ENCODE peak calls at places on chromosomes 1 and 21, in seven cellular contexts. A is activated CD4-positive, alpha-beta T cell treated with anti-CD3 and anti-CD28 coated beads, Interleukin-2, amount 50 U/mL, for 1 hour; N is NCI-H460; U is H4; L is endothelial cell; X is neural progenitor cell; T is A549. G is an unnamed sample.

GRCh38 chr21:17491716-17492414 is 21.0 kb upstream of the CXADR start:
- DNase-seq in A (no peak), U (peak), T (peak), X (no peak), L (no peak), N (peak), G (peak)

GRCh38 chr1:36464605-36465393 is 615 bp upstream of the MRPS15 start:
- DNase-seq in T (no peak), A (no peak), L (no peak), U (no peak), X (no peak), N (no peak), G (no peak)

GRCh38 chr1:205676597-205676996 is 3.7 kb downstream of the SLC45A3 start:
- DNase-seq in N (no peak), L (no peak), X (no peak), A (no peak), U (no peak), T (no peak), G (no peak)

GRCh38 chr1:182685186-182685585 is 799 bp upstream of the RGS8 start:
- DNase-seq in X (no peak), U (no peak), L (no peak), T (no peak), A (no peak), N (no peak), G (no peak)

GRCh38 chr21:37341254-37341960 is 25.2 kb upstream of the DYRK1A start:
- DNase-seq in A (no peak), N (no peak), X (peak), U (no peak), L (no peak), T (no peak), G (no peak)

GRCh38 chr21:36437745-36438128 is 42.2 kb downstream of the CLDN14 start:
- DNase-seq in A (no peak), N (no peak), U (no peak), X (no peak), L (no peak), T (no peak), G (no peak)

GRCh38 chr1:221851341-221851740 is 109.5 kb upstream of the DUSP10 start:
- DNase-seq in L (no peak), T (no peak), X (no peak), U (no peak), A (no peak), N (no peak), G (no peak)

GRCh38 chr1:169529068-169529642 is 43.4 kb upstream of the SLC19A2 start:
- DNase-seq in L (no peak), A (no peak), N (no peak), U (no peak), X (peak), T (no peak), G (no peak)